ENCODE peak calls at places on chromosomes 13 and 19, in nine cellular contexts. Y is neural progenitor cell; O is NB4; P is ovary; I is heart right ventricle; Q is cardiac muscle cell; U is CD4-positive, alpha-beta memory T cell; G is AG04450; L is GM23338. A is an unnamed sample.

GRCh38 chr19:43682824-43683661 is 13.1 kb upstream of the PLAUR start:
- DNase-seq in U (no peak), Q (no peak), I (no peak), P (no peak), Y (no peak), L (no peak), G (no peak), O (no peak), A (no peak)

GRCh38 chr13:113650275-113650674 is 7.7 kb downstream of the ATP4B start:
- DNase-seq in G (no peak), I (no peak), P (peak; percentile 3), Q (no peak), O (no peak), Y (no peak), U (no peak), L (no peak), A (no peak)

GRCh38 chr13:77330009-77330471 is 3.1 kb upstream of the MYCBP2 start:
- DNase-seq in P (no peak), Y (no peak), U (no peak), L (no peak), G (no peak), O (peak; percentile 58), I (no peak), Q (peak; percentile 15), A (no peak)

GRCh38 chr19:40512473-40513344 is 45.9 kb downstream of the SPTBN4 start:
- DNase-seq in Q (peak; percentile 33), Y (peak; percentile 81), U (no peak), I (no peak), G (no peak), L (peak; percentile 82), O (no peak), P (no peak), A (no peak)

GRCh38 chr13:30587231-30587630 is 30.5 kb upstream of the USPL1 start:
- DNase-seq in Y (no peak), L (no peak), Q (no peak), I (no peak), U (no peak), G (no peak), O (no peak), P (no peak), A (no peak)

GRCh38 chr19:5534787-5535586 is 32.8 kb downstream of the TINCR start:
- DNase-seq in P (no peak), O (peak; percentile 28), I (no peak), G (no peak), U (no peak), Q (no peak), Y (no peak), L (peak; percentile 51), A (no peak)

GRCh38 chr13:20351279-20352022 is 119.3 kb upstream of the GJB6 start:
- DNase-seq in Q (peak; percentile 87), Y (no peak), I (no peak), P (no peak), O (peak; percentile 88), L (no peak), U (no peak), G (peak; percentile 26), A (no peak)

GRCh38 chr13:103497404-103497803 is 431.2 kb upstream of the SLC10A2 start:
- DNase-seq in I (no peak), U (no peak), Q (no peak), P (no peak), Y (no peak), O (no peak), G (no peak), L (no peak), A (no peak)

GRCh38 chr13:113077566-113077952 is 28.0 kb upstream of the F7 start:
- DNase-seq in I (no peak), P (no peak), L (no peak), Y (no peak), O (no peak), G (no peak), Q (no peak), U (no peak), A (no peak)

GRCh38 chr13:97067342-97067895 is 73.1 kb upstream of the OXGR1 start:
- DNase-seq in L (no peak), I (no peak), Y (no peak), P (no peak), U (no peak), G (no peak), O (no peak), Q (peak; percentile 51), A (no peak)

GRCh38 chr13:101579291-101579802 is 126.9 kb downstream of the ITGBL1 start:
- DNase-seq in Y (no peak), O (no peak), Q (peak; percentile 25), U (no peak), I (no peak), L (no peak), G (no peak), P (no peak), A (no peak)

GRCh38 chr19:17479325-17479791 is 9.0 kb downstream of the SLC27A1 start:
- DNase-seq in O (peak; percentile 61), Q (peak; percentile 76), Y (no peak), I (no peak), L (no peak), G (no peak), P (no peak), U (no peak), A (no peak)

GRCh38 chr19:34961775-34962174 is 2.3 kb downstream of the ZNF792 start:
- DNase-seq in Y (no peak), L (no peak), G (no peak), I (no peak), O (no peak), P (no peak), U (no peak), Q (no peak), A (no peak)

GRCh38 chr13:26075498-26075897 is 23.7 kb upstream of the SHISA2 start:
- DNase-seq in Y (peak; percentile 52), Q (no peak), U (no peak), I (no peak), O (no peak), G (no peak), L (peak; percentile 39), P (no peak), A (no peak)

DNA sequence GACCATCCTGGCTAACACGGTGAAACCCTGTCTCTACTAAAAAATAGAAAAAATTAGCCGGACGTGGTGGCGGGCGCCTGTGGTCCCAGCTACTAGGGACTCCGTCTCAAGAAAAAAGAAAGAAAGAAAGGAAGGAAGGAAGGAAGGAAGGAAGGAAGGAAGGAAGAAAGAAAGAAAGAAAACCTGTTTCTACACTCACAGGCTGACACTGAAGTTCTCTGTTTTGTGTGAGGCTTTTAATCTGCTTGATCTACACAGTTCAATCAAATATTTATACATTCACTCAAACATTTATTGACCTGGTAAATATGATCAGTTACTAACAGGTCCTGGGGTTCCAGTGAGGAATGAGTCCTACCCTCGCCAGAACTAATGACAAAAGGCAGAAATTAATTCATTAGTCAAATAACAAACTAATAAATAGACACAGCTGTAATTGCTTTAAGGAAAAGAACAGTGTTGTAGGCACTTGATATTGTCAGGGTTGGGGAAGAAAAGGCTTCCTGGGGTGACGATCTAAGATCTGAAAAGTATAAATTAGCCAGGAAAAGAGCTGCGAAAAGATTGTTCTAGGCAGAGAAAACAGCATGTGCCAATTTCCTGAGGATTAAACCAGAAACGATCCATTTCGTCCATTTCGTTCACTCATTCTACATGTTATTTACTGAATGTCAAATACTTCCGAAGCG is 814 bp upstream of the CHAF1A start:
- DNase-seq in I (no peak), O (no peak), Q (no peak), U (no peak), Y (no peak), P (no peak), G (no peak), L (no peak), A (no peak)
- H3K4me3 ChIP-seq in I (peak overlapping the region; percentile 78), O (peak overlapping the region; percentile 61), Q (peak overlapping the region; percentile 30), U (peak overlapping the region; percentile 46), Y (peak overlapping the region; percentile 49), P (peak overlapping the region; percentile 25), G (peak overlapping the region; percentile 56), L (peak overlapping the region; percentile 38), A (peak overlapping the region; percentile 36)

DNA sequence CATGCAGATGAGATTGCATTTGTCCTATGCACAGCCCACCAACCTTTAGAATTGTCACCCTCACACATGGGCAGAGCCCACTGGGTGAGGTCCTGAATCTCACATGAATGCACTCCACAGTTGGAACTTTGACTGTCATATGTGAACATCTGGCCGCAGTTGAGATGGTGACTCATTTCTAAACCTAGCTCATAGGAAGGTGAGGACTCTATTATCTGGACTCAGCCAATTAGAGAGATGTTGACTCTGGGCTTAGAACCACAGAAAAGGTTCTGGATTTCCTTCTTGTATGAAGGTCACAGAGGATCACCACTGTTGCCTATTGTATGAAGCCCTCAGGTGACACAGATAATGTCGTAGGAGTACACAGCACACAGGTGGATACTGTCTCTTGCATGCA is 25.6 kb upstream of the ZNF681 start:
- DNase-seq in I (no peak), P (no peak), L (no peak), Y (no peak), U (no peak), Q (no peak), G (no peak), O (no peak), A (no peak)
- H3K4me3 ChIP-seq in I (no peak overlapping the region), P (no peak overlapping the region), L (no peak overlapping the region), Y (no peak overlapping the region), U (no peak overlapping the region), Q (no peak overlapping the region), G (no peak overlapping the region), O (no peak overlapping the region), A (no peak overlapping the region)

GRCh38 chr19:6776999-6777398 is 4.5 kb downstream of the VAV1 start:
- DNase-seq in I (no peak), Y (no peak), L (no peak), Q (no peak), P (no peak), U (no peak), G (no peak), O (no peak), A (no peak)

GRCh38 chr19:6773323-6773931 is 919 bp downstream of the VAV1 start:
- DNase-seq in U (peak; percentile 46), G (no peak), Q (no peak), I (no peak), P (no peak), L (peak; percentile 46), O (peak; percentile 79), Y (no peak), A (no peak)

GRCh38 chr19:6772866-6773322 is 386 bp downstream of the VAV1 start:
- DNase-seq in I (no peak), G (no peak), O (no peak), Y (no peak), L (no peak), P (no peak), Q (no peak), U (no peak), A (no peak)

GRCh38 chr19:6777434-6777833 is 4.9 kb downstream of the VAV1 start:
- DNase-seq in G (no peak), I (no peak), P (no peak), L (no peak), Q (no peak), Y (no peak), U (no peak), O (no peak), A (no peak)

GRCh38 chr19:6774821-6775707 is 2.6 kb downstream of the VAV1 start:
- DNase-seq in I (no peak), Y (peak; percentile 38), Q (peak; percentile 66), U (no peak), G (no peak), O (peak; percentile 39), P (no peak), L (no peak), A (no peak)
- H3K4me3 ChIP-seq in I (no peak overlapping the region), Y (no peak overlapping the region), Q (no peak overlapping the region), U (no peak overlapping the region), G (no peak overlapping the region), O (no peak overlapping the region), P (no peak overlapping the region), L (no peak overlapping the region), A (no peak overlapping the region)

GRCh38 chr19:44758596-44758995 is 10.1 kb downstream of the BCL3 start:
- DNase-seq in O (no peak), U (no peak), Q (peak; percentile 58), I (peak; percentile 42), G (no peak), L (peak; percentile 86), P (peak; percentile 53), Y (peak; percentile 55), A (no peak)
- H3K4me3 ChIP-seq in O (no peak overlapping the region), U (no peak overlapping the region), Q (peak overlapping the region; percentile 23), I (peak overlapping the region; percentile 64), G (peak overlapping the region; percentile 58), L (peak overlapping the region; percentile 77), P (peak overlapping the region; percentile 37), Y (peak overlapping the region; percentile 56), A (no peak overlapping the region)

A was measured in effector memory CD4-positive, alpha-beta T cell.